ENCODE peak calls at places on chromosomes 6 and 20, in eight cellular contexts. E is body of pancreas, Z is pancreas, G is upper lobe of left lung, N is HCT116, Y is NT2/D1, L is left ventricle myocardium inferior, B is left lung. M is an unnamed sample. For H3K4me1 and H3K9me3, the result is how much of the 10 kb centered on the place peaks cover.

GRCh38 chr6:43103253-43103876 is 27.3 kb downstream of the PTK7 start:
- DNase-seq in N (no peak), B (no peak), Z (no peak), Y (no peak), E (no peak), L (no peak), G (no peak), M (no peak)

GRCh38 chr6:117976030-117976651 is 69.1 kb downstream of the SLC35F1 start:
- DNase-seq in L (no peak), B (no peak), N (peak), Y (peak), G (no peak), E (no peak), Z (no peak), M (no peak)

GRCh38 chr6:148177589-148178233 is 164.9 kb upstream of the SASH1 start:
- DNase-seq in E (peak), N (peak), Z (peak), Y (peak), L (peak), G (peak), B (no peak), M (peak)

GRCh38 chr6:66948106-66948505 is 1241.1 kb upstream of the EYS start:
- DNase-seq in N (no peak), E (no peak), Y (no peak), B (no peak), G (no peak), Z (no peak), L (no peak), M (no peak)

GRCh38 chr6:51934098-51934497 is 153.3 kb downstream of the PKHD1 start:
- DNase-seq in Y (no peak), G (no peak), E (no peak), Z (no peak), L (no peak), N (peak), B (peak), M (no peak)

GRCh38 chr6:68158256-68158655 is 476.8 kb upstream of the ADGRB3 start:
- DNase-seq in Z (no peak), Y (no peak), B (no peak), G (no peak), E (no peak), L (no peak), N (no peak), M (no peak)

GRCh38 chr6:33621396-33622388 is 570 bp downstream of the ITPR3 start:
- DNase-seq in B (peak), N (no peak), L (peak), Z (peak), G (peak), Y (no peak), E (peak), M (peak)

GRCh38 chr20:45781391-45781931 is 10.2 kb downstream of the WFDC3 start:
- DNase-seq in Z (no peak), N (peak), B (no peak), E (peak), L (no peak), Y (no peak), G (peak), M (peak)

GRCh38 chr20:55269913-55270312 is 735.4 kb downstream of the CBLN4 start:
- DNase-seq in L (no peak), G (no peak), Y (no peak), E (no peak), N (no peak), B (no peak), Z (no peak), M (no peak)

GRCh38 chr20:9514461-9515210 is at the start of gene LAMP5:
- DNase-seq in B (peak), N (no peak), Z (no peak), E (no peak), L (no peak), Y (peak), G (no peak), M (no peak)

GRCh38 chr20:62816879-62817873 is at the start of gene COL9A3:
- DNase-seq in Y (no peak), G (no peak), B (no peak), Z (no peak), E (no peak), L (no peak), N (no peak), M (no peak)

GRCh38 chr6:96391776-96392175 is 129.8 kb upstream of the UFL1 start:
- DNase-seq in L (no peak), B (peak), Z (peak), Y (peak), E (no peak), N (no peak), G (peak), M (peak)

GRCh38 chr20:10467985-10468845 is 33.1 kb downstream of the SLX4IP start:
- DNase-seq in Y (no peak), B (no peak), L (no peak), Z (no peak), N (no peak), E (no peak), G (no peak), M (no peak)

GRCh38 chr20:60586417-60587105 is 628.3 kb downstream of the CDH26 start:
- DNase-seq in Y (no peak), B (no peak), N (no peak), G (no peak), E (no peak), Z (no peak), L (peak), M (no peak)

GRCh38 chr20:4750381-4750780 is 28.7 kb downstream of the PRND start:
- DNase-seq in Z (no peak), G (no peak), Y (no peak), L (no peak), E (no peak), B (no peak), N (no peak), M (no peak)

GRCh38 chr6:30818426-30818841 is 65.9 kb upstream of the DDR1 start:
- DNase-seq in L (no peak), B (no peak), E (no peak), Y (no peak), N (no peak), G (no peak), Z (no peak), M (no peak)

GRCh38 chr6:50030777-50031562 is 9.2 kb upstream of the DEFB110 start:
- DNase-seq in Z (no peak), E (no peak), N (peak), G (no peak), B (no peak), L (no peak), Y (peak), M (no peak)

GRCh38 chr6:15132854-15133670 is 112.8 kb upstream of the JARID2 start:
- DNase-seq in L (no peak), N (peak), E (no peak), B (no peak), G (peak), Y (no peak), Z (no peak), M (no peak)

GRCh38 chr6:39301606-39302005 is 12.6 kb downstream of the KCNK17 start:
- DNase-seq in L (no peak), Y (no peak), B (no peak), N (peak), Z (no peak), E (no peak), G (no peak), M (no peak)

GRCh38 chr20:18754030-18754659 is 59.4 kb upstream of the SCP2D1 start:
- DNase-seq in L (no peak), E (no peak), B (no peak), Y (no peak), G (no peak), Z (no peak), N (no peak), M (no peak)

GRCh38 chr20:37984018-37984785 is 49.1 kb downstream of the TTI1 start:
- DNase-seq in N (no peak), B (no peak), Z (no peak), L (peak), E (no peak), Y (no peak), G (no peak), M (peak)

GRCh38 chr6:45163952-45164766 is 164.0 kb upstream of the RUNX2 start:
- DNase-seq in L (no peak), B (no peak), Z (no peak), E (no peak), N (peak), G (no peak), Y (no peak), M (no peak)

GRCh38 chr6:149686230-149686629 is 31.7 kb downstream of the LATS1 start:
- DNase-seq in Y (no peak), N (no peak), Z (no peak), G (no peak), B (no peak), E (no peak), L (no peak), M (no peak)

GRCh38 chr20:10864076-10864672 is 190.4 kb upstream of the JAG1 start:
- DNase-seq in B (peak), E (peak), Y (no peak), L (peak), G (peak), N (peak), Z (peak), M (peak)

GRCh38 chr6:140462495-140463311 is 1088.3 kb upstream of the CITED2 start:
- DNase-seq in L (no peak), Y (no peak), E (peak), B (no peak), Z (peak), N (peak), G (no peak), M (no peak)

GRCh38 chr6:139846538-139847321 is 472.3 kb upstream of the CITED2 start:
- DNase-seq in B (no peak), L (no peak), E (no peak), Z (no peak), Y (peak), N (no peak), G (peak), M (no peak)

GRCh38 chr6:21749754-21750153 is 156.2 kb downstream of the SOX4 start:
- DNase-seq in L (no peak), G (no peak), E (no peak), N (no peak), Y (no peak), B (no peak), Z (no peak), M (no peak)

GRCh38 chr20:43658068-43658722 is 8.7 kb upstream of the MYBL2 start:
- DNase-seq in L (no peak), N (no peak), B (no peak), Y (no peak), Z (no peak), E (no peak), G (no peak), M (no peak)

GRCh38 chr6:27772261-27773001 is 139.8 kb downstream of the OR2B2 start:
- DNase-seq in B (peak), Z (peak), Y (no peak), E (peak), G (peak), L (peak), N (peak), M (peak)

GRCh38 chr6:29294499-29294914 is 7.0 kb upstream of the OR14J1 start:
- DNase-seq in Z (no peak), E (no peak), N (no peak), B (no peak), G (peak), L (no peak), Y (no peak), M (no peak)

GRCh38 chr6:67248077-67248476 is 1387.0 kb upstream of the ADGRB3 start:
- DNase-seq in L (no peak), N (no peak), G (no peak), E (no peak), B (no peak), Z (no peak), Y (no peak), M (no peak)

GRCh38 chr6:26534681-26535465 is 3.3 kb upstream of the HMGN4 start:
- DNase-seq in L (no peak), B (no peak), E (peak), G (no peak), Y (no peak), N (no peak), Z (peak), M (no peak)

GRCh38 chr20:9253140-9253539 is 184.3 kb downstream of the PLCB4 start:
- DNase-seq in Z (no peak), G (no peak), B (no peak), N (no peak), E (no peak), Y (no peak), L (no peak), M (no peak)

GRCh38 chr6:12262236-12263061 is 27.7 kb upstream of the EDN1 start:
- DNase-seq in B (no peak), Y (no peak), E (no peak), N (no peak), G (no peak), L (no peak), Z (no peak), M (no peak)

GRCh38 chr20:3828798-3829197 is 8.5 kb downstream of the AP5S1 start:
- DNase-seq in G (no peak), Y (no peak), N (no peak), L (no peak), Z (no peak), E (no peak), B (no peak), M (no peak)

GRCh38 chr6:109059591-109060021 is 35.0 kb downstream of the SESN1 start:
- DNase-seq in E (no peak), Y (no peak), L (no peak), B (no peak), Z (no peak), G (no peak), N (no peak), M (no peak)

GRCh38 chr6:168410035-168410434 is 30.9 kb upstream of the SMOC2 start:
- DNase-seq in N (no peak), E (no peak), Z (no peak), B (no peak), Y (no peak), L (no peak), G (no peak), M (no peak)

DNA sequence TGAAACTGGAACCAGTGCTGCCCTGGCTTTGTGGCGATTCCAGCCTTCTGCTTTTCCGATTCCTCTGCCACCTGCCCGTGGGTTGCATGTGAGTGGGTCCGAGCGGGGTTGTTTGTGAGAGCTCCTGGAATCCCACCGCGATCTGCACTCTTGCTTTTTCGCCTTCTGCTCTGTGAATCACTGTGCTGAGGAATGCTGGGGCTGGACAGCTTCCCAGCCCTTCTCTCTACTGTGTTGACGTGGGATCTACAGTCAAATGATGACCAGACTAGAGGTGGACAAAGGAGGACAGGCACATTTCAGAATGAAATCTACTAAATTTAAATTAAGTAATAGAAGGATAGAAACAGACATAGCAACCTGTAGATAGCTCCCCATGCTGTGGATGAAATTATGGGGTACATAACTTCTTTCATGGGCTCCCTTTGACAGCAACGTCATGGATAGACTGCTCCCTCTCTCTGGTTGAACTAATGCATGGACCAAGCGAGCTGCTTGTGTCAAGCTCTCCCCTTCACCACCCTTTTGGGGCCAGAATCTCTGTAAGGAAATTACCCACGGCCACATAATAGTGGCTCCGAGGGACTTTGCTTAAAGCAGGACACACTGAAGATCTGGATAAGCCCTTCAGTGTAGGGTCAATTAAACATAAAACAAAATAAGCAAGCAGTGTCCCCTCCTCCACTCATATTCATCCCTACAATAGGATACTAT is 2.0 kb downstream of the FNDC1 start:
- DNase-seq in Y (no peak), Z (no peak), N (no peak), B (no peak), E (no peak), L (peak), G (no peak), M (no peak)
- H3K4me3 ChIP-seq in Y (no peak), Z (no peak), N (no peak), B (no peak), E (no peak), L (peak), G (no peak), M (no peak)

GRCh38 chr20:58902003-58902402 is 49.5 kb downstream of the GNAS start:
- DNase-seq in Z (no peak), L (no peak), Y (no peak), B (no peak), E (no peak), N (no peak), G (no peak), M (no peak)
- H3K4me1 ChIP-seq in Z (under half), L (half or more), Y (under half), B (under half), E (under half), N (under half), G (under half), M (half or more)

GRCh38 chr6:110552901-110553641 is 76.7 kb upstream of the SLC22A16 start:
- DNase-seq in N (no peak), Z (no peak), G (no peak), Y (no peak), L (no peak), E (no peak), B (no peak), M (no peak)
- H3K9me3 ChIP-seq in N (under half), Z (under half), G (under half), Y (under half), L (under half), E (under half), B (under half), M (under half)

GRCh38 chr6:71291991-71292390 is 3.4 kb downstream of the OGFRL1 start:
- DNase-seq in N (no peak), Y (no peak), L (no peak), B (no peak), E (no peak), G (no peak), Z (no peak), M (no peak)

GRCh38 chr6:71289802-71290175 is 1.2 kb downstream of the OGFRL1 start:
- DNase-seq in G (no peak), B (no peak), Z (no peak), N (no peak), L (no peak), E (no peak), Y (no peak), M (no peak)

GRCh38 chr6:71288228-71289038 is at the start of gene OGFRL1:
- DNase-seq in Y (no peak), Z (peak), N (no peak), B (peak), G (peak), E (peak), L (peak), M (peak)

GRCh38 chr6:71289039-71289801 is 609 bp downstream of the OGFRL1 start:
- DNase-seq in E (peak), Y (no peak), G (peak), B (peak), N (no peak), L (peak), Z (peak), M (no peak)

DNA sequence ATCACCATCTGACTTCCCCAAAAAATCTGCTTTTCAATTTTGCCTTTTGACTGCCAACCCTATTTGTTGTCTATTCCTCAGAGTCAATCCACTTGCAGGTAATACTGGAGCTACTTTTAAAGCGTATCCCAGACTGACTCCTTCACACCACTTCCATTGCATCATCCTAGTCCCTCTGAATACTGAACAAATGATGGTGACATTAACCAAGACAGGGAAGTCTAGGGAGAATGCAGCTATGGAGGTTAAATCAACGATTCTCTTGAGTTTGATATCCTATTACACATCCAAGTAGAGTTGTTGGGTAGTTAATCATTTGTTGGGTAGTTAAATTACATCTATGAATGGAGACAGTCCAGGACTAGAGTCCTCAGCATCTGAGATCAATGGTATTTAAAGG is 2.0 kb downstream of the OGFRL1 start:
- DNase-seq in L (no peak), G (no peak), B (no peak), Y (no peak), Z (no peak), N (no peak), E (no peak), M (no peak)
- H3K4me3 ChIP-seq in L (peak), G (no peak), B (peak), Y (no peak), Z (no peak), N (no peak), E (no peak), M (no peak)

GRCh38 chr6:401239-401993 is 9.9 kb downstream of the IRF4 start:
- DNase-seq in Z (no peak), N (no peak), Y (no peak), E (no peak), G (no peak), L (no peak), B (no peak), M (no peak)

GRCh38 chr6:400815-401214 is 9.3 kb downstream of the IRF4 start:
- DNase-seq in L (no peak), G (no peak), E (no peak), Y (no peak), Z (no peak), N (no peak), B (no peak), M (no peak)

GRCh38 chr6:398558-399078 is 7.1 kb downstream of the IRF4 start:
- DNase-seq in G (no peak), N (no peak), B (no peak), E (no peak), Z (no peak), L (no peak), Y (no peak), M (no peak)

GRCh38 chr6:398065-398464 is 6.5 kb downstream of the IRF4 start:
- DNase-seq in Y (no peak), G (no peak), L (no peak), E (no peak), N (no peak), Z (no peak), B (no peak), M (no peak)

GRCh38 chr6:399785-400517 is 8.4 kb downstream of the IRF4 start:
- DNase-seq in N (no peak), Z (no peak), L (no peak), Y (no peak), B (no peak), G (no peak), E (no peak), M (no peak)
- H3K4me1 ChIP-seq in N (under half), Z (under half), L (under half), Y (under half), B (under half), G (under half), E (under half), M (under half)

DNA sequence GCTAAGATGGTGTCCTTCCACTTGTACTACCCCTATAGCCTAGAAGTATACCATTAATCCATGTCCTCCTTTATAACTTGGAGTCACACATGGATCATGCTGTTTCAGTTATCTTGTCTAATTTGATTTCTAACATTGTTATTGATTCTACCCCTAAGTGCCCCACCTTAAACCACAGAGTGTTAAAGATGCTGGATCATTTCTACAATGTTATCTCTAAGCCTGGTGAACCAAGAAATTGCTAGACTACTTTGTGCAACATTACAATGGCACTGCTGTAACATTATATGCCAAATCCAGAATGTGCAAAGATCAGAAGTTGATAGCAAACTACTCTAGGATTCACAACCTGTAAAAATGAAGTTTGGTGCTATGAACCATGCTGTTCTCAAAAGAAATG is 1.7 kb downstream of the CGA start:
- DNase-seq in L (no peak), N (no peak), G (no peak), Z (no peak), Y (no peak), B (no peak), E (no peak), M (no peak)
- H3K9me3 ChIP-seq in L (under half), N (under half), G (under half), Z (under half), Y (under half), B (under half), E (under half), M (under half)

M was measured in stomach.